ENCODE peak calls at places on chromosomes 6 and 20, in seven cellular contexts. One of them, this sample, is unnamed.
A peak's percentile ranks its signal among the peaks of the same experiment; 100 is the strongest.

GRCh38 chr20:63700199-63701050 is 4.0 kb downstream of the TNFRSF6B start:
- DNase-seq in stimulated activated CD8-positive, alpha-beta memory T cell treated with anti-CD3 and anti-CD28 coated beads, Interleukin-4, amount 100 ng/mL, for 24 hours: no peak
- DNase-seq in endothelial cell: no peak
- DNase-seq in tibial nerve: no peak
- DNase-seq in HT1080: no peak
- DNase-seq in GM12865: no peak
- DNase-seq in NCI-H1930: peak; percentile 22
- DNase-seq in this sample: no peak

GRCh38 chr6:71419954-71420692 is 131.5 kb downstream of the OGFRL1 start:
- DNase-seq in stimulated activated CD8-positive, alpha-beta memory T cell treated with anti-CD3 and anti-CD28 coated beads, Interleukin-4, amount 100 ng/mL, for 24 hours: no peak
- DNase-seq in endothelial cell: peak; percentile 56
- DNase-seq in tibial nerve: peak; percentile 8
- DNase-seq in HT1080: no peak
- DNase-seq in GM12865: no peak
- DNase-seq in NCI-H1930: no peak
- DNase-seq in this sample: peak; percentile 46

GRCh38 chr6:105608711-105609374 is 206.0 kb upstream of the PREP start:
- DNase-seq in stimulated activated CD8-positive, alpha-beta memory T cell treated with anti-CD3 and anti-CD28 coated beads, Interleukin-4, amount 100 ng/mL, for 24 hours: no peak
- DNase-seq in endothelial cell: no peak
- DNase-seq in tibial nerve: no peak
- DNase-seq in HT1080: peak; percentile 87
- DNase-seq in GM12865: no peak
- DNase-seq in NCI-H1930: no peak
- DNase-seq in this sample: no peak

GRCh38 chr20:6178537-6178936 is 55.7 kb upstream of the FERMT1 start:
- DNase-seq in stimulated activated CD8-positive, alpha-beta memory T cell treated with anti-CD3 and anti-CD28 coated beads, Interleukin-4, amount 100 ng/mL, for 24 hours: no peak
- DNase-seq in endothelial cell: peak; percentile 21
- DNase-seq in tibial nerve: peak; percentile 24
- DNase-seq in HT1080: peak; percentile 4
- DNase-seq in GM12865: no peak
- DNase-seq in NCI-H1930: peak; percentile 5
- DNase-seq in this sample: no peak

GRCh38 chr6:106519460-106520394 is 109.6 kb downstream of the RTN4IP1 start:
- DNase-seq in stimulated activated CD8-positive, alpha-beta memory T cell treated with anti-CD3 and anti-CD28 coated beads, Interleukin-4, amount 100 ng/mL, for 24 hours: peak; percentile 60
- DNase-seq in endothelial cell: no peak
- DNase-seq in tibial nerve: no peak
- DNase-seq in HT1080: peak; percentile 97
- DNase-seq in GM12865: peak; percentile 97
- DNase-seq in NCI-H1930: no peak
- DNase-seq in this sample: no peak

GRCh38 chr6:34305982-34306702 is 57.3 kb upstream of the SMIM29 start:
- DNase-seq in stimulated activated CD8-positive, alpha-beta memory T cell treated with anti-CD3 and anti-CD28 coated beads, Interleukin-4, amount 100 ng/mL, for 24 hours: no peak
- DNase-seq in endothelial cell: no peak
- DNase-seq in tibial nerve: peak; percentile 52
- DNase-seq in HT1080: no peak
- DNase-seq in GM12865: no peak
- DNase-seq in NCI-H1930: no peak
- DNase-seq in this sample: no peak

GRCh38 chr20:59006167-59006863 is 739 bp downstream of the CTSZ start:
- DNase-seq in stimulated activated CD8-positive, alpha-beta memory T cell treated with anti-CD3 and anti-CD28 coated beads, Interleukin-4, amount 100 ng/mL, for 24 hours: no peak
- DNase-seq in endothelial cell: no peak
- DNase-seq in tibial nerve: no peak
- DNase-seq in HT1080: peak; percentile 14
- DNase-seq in GM12865: peak; percentile 48
- DNase-seq in NCI-H1930: no peak
- DNase-seq in this sample: no peak

GRCh38 chr20:32010666-32011065 is 428 bp downstream of the CCM2L start:
- DNase-seq in stimulated activated CD8-positive, alpha-beta memory T cell treated with anti-CD3 and anti-CD28 coated beads, Interleukin-4, amount 100 ng/mL, for 24 hours: no peak
- DNase-seq in endothelial cell: no peak
- DNase-seq in tibial nerve: no peak
- DNase-seq in HT1080: no peak
- DNase-seq in GM12865: no peak
- DNase-seq in NCI-H1930: no peak
- DNase-seq in this sample: no peak

GRCh38 chr6:44339763-44340625 is 2.5 kb upstream of the SPATS1 start:
- DNase-seq in stimulated activated CD8-positive, alpha-beta memory T cell treated with anti-CD3 and anti-CD28 coated beads, Interleukin-4, amount 100 ng/mL, for 24 hours: no peak
- DNase-seq in endothelial cell: no peak
- DNase-seq in tibial nerve: no peak
- DNase-seq in HT1080: peak; percentile 78
- DNase-seq in GM12865: no peak
- DNase-seq in NCI-H1930: no peak
- DNase-seq in this sample: no peak

GRCh38 chr6:37283786-37284185 is 25.8 kb upstream of the TMEM217 start:
- DNase-seq in stimulated activated CD8-positive, alpha-beta memory T cell treated with anti-CD3 and anti-CD28 coated beads, Interleukin-4, amount 100 ng/mL, for 24 hours: no peak
- DNase-seq in endothelial cell: no peak
- DNase-seq in tibial nerve: no peak
- DNase-seq in HT1080: no peak
- DNase-seq in GM12865: no peak
- DNase-seq in NCI-H1930: no peak
- DNase-seq in this sample: no peak

GRCh38 chr20:53104889-53105288 is 132.7 kb downstream of the TSHZ2 start:
- DNase-seq in stimulated activated CD8-positive, alpha-beta memory T cell treated with anti-CD3 and anti-CD28 coated beads, Interleukin-4, amount 100 ng/mL, for 24 hours: no peak
- DNase-seq in endothelial cell: no peak
- DNase-seq in tibial nerve: no peak
- DNase-seq in HT1080: no peak
- DNase-seq in GM12865: no peak
- DNase-seq in NCI-H1930: no peak
- DNase-seq in this sample: no peak

GRCh38 chr20:35122787-35123405 is 24.2 kb downstream of the EDEM2 start:
- DNase-seq in stimulated activated CD8-positive, alpha-beta memory T cell treated with anti-CD3 and anti-CD28 coated beads, Interleukin-4, amount 100 ng/mL, for 24 hours: no peak
- DNase-seq in endothelial cell: no peak
- DNase-seq in tibial nerve: no peak
- DNase-seq in HT1080: no peak
- DNase-seq in GM12865: no peak
- DNase-seq in NCI-H1930: no peak
- DNase-seq in this sample: no peak

GRCh38 chr6:3997144-3997770 is 81.7 kb downstream of the FAM217A start:
- DNase-seq in stimulated activated CD8-positive, alpha-beta memory T cell treated with anti-CD3 and anti-CD28 coated beads, Interleukin-4, amount 100 ng/mL, for 24 hours: no peak
- DNase-seq in endothelial cell: no peak
- DNase-seq in tibial nerve: no peak
- DNase-seq in HT1080: peak; percentile 49
- DNase-seq in GM12865: no peak
- DNase-seq in NCI-H1930: no peak
- DNase-seq in this sample: no peak

GRCh38 chr6:116008470-116009229 is 52.0 kb downstream of the FRK start:
- DNase-seq in stimulated activated CD8-positive, alpha-beta memory T cell treated with anti-CD3 and anti-CD28 coated beads, Interleukin-4, amount 100 ng/mL, for 24 hours: no peak
- DNase-seq in endothelial cell: no peak
- DNase-seq in tibial nerve: no peak
- DNase-seq in HT1080: peak; percentile 83
- DNase-seq in GM12865: peak; percentile 72
- DNase-seq in NCI-H1930: no peak
- DNase-seq in this sample: no peak

GRCh38 chr6:7112741-7113313 is 5.1 kb downstream of the RREB1 start:
- DNase-seq in stimulated activated CD8-positive, alpha-beta memory T cell treated with anti-CD3 and anti-CD28 coated beads, Interleukin-4, amount 100 ng/mL, for 24 hours: peak; percentile 3
- DNase-seq in endothelial cell: no peak
- DNase-seq in tibial nerve: no peak
- DNase-seq in HT1080: no peak
- DNase-seq in GM12865: peak; percentile 64
- DNase-seq in NCI-H1930: no peak
- DNase-seq in this sample: no peak

GRCh38 chr20:2626853-2627541 is 25.4 kb upstream of the NOP56 start:
- DNase-seq in stimulated activated CD8-positive, alpha-beta memory T cell treated with anti-CD3 and anti-CD28 coated beads, Interleukin-4, amount 100 ng/mL, for 24 hours: no peak
- DNase-seq in endothelial cell: no peak
- DNase-seq in tibial nerve: no peak
- DNase-seq in HT1080: peak; percentile 90
- DNase-seq in GM12865: no peak
- DNase-seq in NCI-H1930: no peak
- DNase-seq in this sample: no peak

GRCh38 chr6:144012534-144012933 is 4.5 kb upstream of the PLAGL1 start:
- DNase-seq in stimulated activated CD8-positive, alpha-beta memory T cell treated with anti-CD3 and anti-CD28 coated beads, Interleukin-4, amount 100 ng/mL, for 24 hours: no peak
- DNase-seq in endothelial cell: no peak
- DNase-seq in tibial nerve: no peak
- DNase-seq in HT1080: peak; percentile 64
- DNase-seq in GM12865: no peak
- DNase-seq in NCI-H1930: no peak
- DNase-seq in this sample: no peak

GRCh38 chr6:163422574-163422973 is 8.1 kb downstream of the QKI start:
- DNase-seq in stimulated activated CD8-positive, alpha-beta memory T cell treated with anti-CD3 and anti-CD28 coated beads, Interleukin-4, amount 100 ng/mL, for 24 hours: no peak
- DNase-seq in endothelial cell: no peak
- DNase-seq in tibial nerve: no peak
- DNase-seq in HT1080: no peak
- DNase-seq in GM12865: no peak
- DNase-seq in NCI-H1930: no peak
- DNase-seq in this sample: no peak

GRCh38 chr6:73937805-73938204 is 241.8 kb downstream of the CD109 start:
- DNase-seq in stimulated activated CD8-positive, alpha-beta memory T cell treated with anti-CD3 and anti-CD28 coated beads, Interleukin-4, amount 100 ng/mL, for 24 hours: no peak
- DNase-seq in endothelial cell: no peak
- DNase-seq in tibial nerve: no peak
- DNase-seq in HT1080: no peak
- DNase-seq in GM12865: no peak
- DNase-seq in NCI-H1930: no peak
- DNase-seq in this sample: no peak

This sample was measured in progenitor cell of endocrine pancreas.